ENCODE peak calls at places on chromosomes 5 and 9, in eight cellular contexts. E is ovary, I is Peyer's patch, G is cardiac muscle cell, Y is transverse colon, A is adrenal gland, X is fibroblast of lung, J is heart left ventricle. P is an unnamed sample. For H3K27me3, the result is how much of the 10 kb centered on the place peaks cover.

GRCh38 chr9:132994410-132995120 is 16.1 kb downstream of the GFI1B start:
- DNase-seq in E (no peak), I (peak), G (peak), Y (peak), A (no peak), X (peak), J (no peak), P (no peak)

GRCh38 chr9:26321935-26322334 is 570.7 kb downstream of the CAAP1 start:
- DNase-seq in E (no peak), I (no peak), G (no peak), Y (no peak), A (no peak), X (no peak), J (no peak), P (peak)

GRCh38 chr9:108386859-108387384 is 468.9 kb downstream of the ACTL7B start:
- DNase-seq in E (no peak), I (no peak), G (peak), Y (no peak), A (no peak), X (peak), J (no peak), P (no peak)

GRCh38 chr5:132829742-132830435 is 558 bp downstream of the SHROOM1 start:
- DNase-seq in E (peak), I (peak), G (peak), Y (peak), A (peak), X (peak), J (peak), P (peak)

GRCh38 chr9:110744753-110745522 is 76.3 kb downstream of the MUSK start:
- DNase-seq in E (peak), I (no peak), G (peak), Y (no peak), A (peak), X (peak), J (no peak), P (no peak)

GRCh38 chr5:180786398-180787005 is 16.1 kb downstream of the MGAT1 start:
- DNase-seq in E (no peak), I (no peak), G (no peak), Y (no peak), A (no peak), X (no peak), J (no peak), P (no peak)

GRCh38 chr5:106940986-106941385 is 729.8 kb downstream of the EFNA5 start:
- DNase-seq in E (no peak), I (no peak), G (no peak), Y (no peak), A (no peak), X (peak), J (no peak), P (no peak)

GRCh38 chr9:34737677-34738260 is 27.8 kb upstream of the CCL21 start:
- DNase-seq in E (no peak), I (no peak), G (no peak), Y (no peak), A (no peak), X (no peak), J (no peak), P (no peak)

GRCh38 chr5:147169399-147169798 is 65.4 kb upstream of the STK32A start:
- DNase-seq in E (no peak), I (no peak), G (peak), Y (no peak), A (peak), X (peak), J (no peak), P (no peak)

GRCh38 chr9:135990468-135991429 is 29.6 kb upstream of the UBAC1 start:
- DNase-seq in E (peak), I (peak), G (peak), Y (peak), A (peak), X (peak), J (peak), P (no peak)

GRCh38 chr5:139710370-139711066 is 62.4 kb downstream of the CXXC5 start:
- DNase-seq in E (peak), I (peak), G (peak), Y (peak), A (peak), X (peak), J (peak), P (peak)

GRCh38 chr5:178474562-178475184 is 115.5 kb downstream of the COL23A1 start:
- DNase-seq in E (no peak), I (no peak), G (no peak), Y (no peak), A (no peak), X (no peak), J (no peak), P (no peak)

GRCh38 chr5:33470544-33470943 is 29.8 kb downstream of the TARS1 start:
- DNase-seq in E (no peak), I (no peak), G (peak), Y (no peak), A (peak), X (peak), J (no peak), P (no peak)

GRCh38 chr5:54944364-54944763 is 41.0 kb downstream of the ESM1 start:
- DNase-seq in E (no peak), I (no peak), G (peak), Y (no peak), A (peak), X (peak), J (peak), P (no peak)

GRCh38 chr9:80191108-80191507 is 619.3 kb downstream of the TLE4 start:
- DNase-seq in E (no peak), I (no peak), G (no peak), Y (no peak), A (no peak), X (peak), J (no peak), P (no peak)

GRCh38 chr5:55994502-55994997 is at the start of gene IL6ST:
- DNase-seq in E (no peak), I (no peak), G (peak), Y (peak), A (peak), X (peak), J (peak), P (no peak)

GRCh38 chr9:13118294-13118693 is 161.2 kb downstream of the MPDZ start:
- DNase-seq in E (no peak), I (no peak), G (no peak), Y (no peak), A (no peak), X (no peak), J (no peak), P (no peak)

GRCh38 chr5:90134892-90135291 is 274.7 kb downstream of the CETN3 start:
- DNase-seq in E (peak), I (no peak), G (peak), Y (peak), A (peak), X (peak), J (peak), P (peak)

GRCh38 chr9:131701789-131702337 is 38.0 kb downstream of the RAPGEF1 start:
- DNase-seq in E (no peak), I (no peak), G (no peak), Y (no peak), A (no peak), X (peak), J (no peak), P (no peak)

GRCh38 chr5:73917433-73917832 is 291.4 kb downstream of the ARHGEF28 start:
- DNase-seq in E (no peak), I (no peak), G (no peak), Y (no peak), A (peak), X (peak), J (no peak), P (peak)

GRCh38 chr5:160083501-160083900 is 35.7 kb downstream of the PWWP2A start:
- DNase-seq in E (no peak), I (no peak), G (no peak), Y (no peak), A (no peak), X (peak), J (no peak), P (no peak)

GRCh38 chr9:115035872-115036612 is 81.9 kb downstream of the TNC start:
- DNase-seq in E (no peak), I (no peak), G (peak), Y (no peak), A (peak), X (peak), J (no peak), P (no peak)

GRCh38 chr9:68698943-68699509 is 6.0 kb upstream of the PIP5K1B start:
- DNase-seq in E (no peak), I (no peak), G (no peak), Y (no peak), A (no peak), X (no peak), J (no peak), P (no peak)

GRCh38 chr5:92749943-92750342 is 831.1 kb downstream of the NR2F1-AS1 start:
- DNase-seq in E (no peak), I (no peak), G (peak), Y (no peak), A (no peak), X (peak), J (no peak), P (no peak)

GRCh38 chr9:124366476-124367220 is 48.6 kb downstream of the PSMB7 start:
- DNase-seq in E (no peak), I (no peak), G (peak), Y (no peak), A (no peak), X (peak), J (no peak), P (no peak)

GRCh38 chr9:12775963-12776774 is 1.3 kb downstream of the LURAP1L start:
- DNase-seq in E (peak), I (peak), G (peak), Y (peak), A (peak), X (peak), J (peak), P (peak)

GRCh38 chr9:132588098-132588497 is 5.7 kb downstream of the BARHL1 start:
- DNase-seq in E (no peak), I (no peak), G (no peak), Y (no peak), A (no peak), X (no peak), J (no peak), P (no peak)

GRCh38 chr5:170791325-170791954 is 7.9 kb downstream of the GABRP start:
- DNase-seq in E (no peak), I (peak), G (peak), Y (peak), A (peak), X (peak), J (peak), P (peak)

GRCh38 chr9:97714435-97714834 is 17.3 kb upstream of the XPA start:
- DNase-seq in E (no peak), I (no peak), G (peak), Y (no peak), A (no peak), X (peak), J (no peak), P (no peak)

GRCh38 chr9:91195372-91196012 is 166.2 kb downstream of the AUH start:
- DNase-seq in E (no peak), I (no peak), G (no peak), Y (no peak), A (no peak), X (no peak), J (no peak), P (no peak)

GRCh38 chr5:132180134-132180745 is 47.4 kb downstream of the P4HA2 start:
- DNase-seq in E (no peak), I (no peak), G (peak), Y (no peak), A (peak), X (peak), J (no peak), P (no peak)

GRCh38 chr5:180523629-180524466 is 29.7 kb downstream of the CNOT6 start:
- DNase-seq in E (no peak), I (no peak), G (peak), Y (no peak), A (no peak), X (peak), J (no peak), P (no peak)

GRCh38 chr5:134175874-134176522 is 752 bp downstream of the SKP1 start:
- DNase-seq in E (no peak), I (no peak), G (peak), Y (no peak), A (peak), X (peak), J (no peak), P (no peak)

GRCh38 chr5:37533851-37534250 is 154.7 kb downstream of the WDR70 start:
- DNase-seq in E (no peak), I (no peak), G (no peak), Y (no peak), A (no peak), X (peak), J (no peak), P (no peak)

GRCh38 chr5:103102234-103102633 is 17.7 kb downstream of the GIN1 start:
- DNase-seq in E (no peak), I (no peak), G (no peak), Y (no peak), A (no peak), X (no peak), J (no peak), P (no peak)

DNA sequence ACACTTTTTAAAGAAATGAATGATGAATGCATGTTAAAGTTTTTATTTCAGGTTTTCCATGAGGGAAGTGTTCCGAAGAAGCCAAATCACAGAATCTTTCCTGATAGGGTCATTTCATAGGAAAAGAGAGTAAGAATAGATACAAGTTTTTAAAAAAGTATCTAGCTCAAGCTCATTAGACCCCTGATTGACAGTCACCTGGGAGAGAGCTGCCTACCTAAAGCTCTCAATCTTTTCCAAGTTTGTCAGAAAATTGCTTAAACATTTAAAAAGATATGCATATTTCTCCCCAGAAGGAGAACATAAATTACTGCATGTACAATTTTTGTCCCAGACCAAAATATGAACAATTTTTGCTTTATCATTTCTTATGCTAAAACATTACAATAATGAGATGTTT is 47.9 kb upstream of the CHSY3 start:
- DNase-seq in E (no peak), I (no peak), G (no peak), Y (no peak), A (no peak), X (no peak), J (no peak), P (no peak)
- H3K4me3 ChIP-seq in E (no peak), I (no peak), G (no peak), Y (no peak), A (no peak), X (no peak), J (no peak), P (no peak)

GRCh38 chr5:108451269-108451668 is 69.4 kb upstream of the FBXL17 start:
- DNase-seq in E (no peak), I (no peak), G (no peak), Y (no peak), A (no peak), X (no peak), J (no peak), P (no peak)
- TF ChIP-seq CTCF in E (no peak), I (no peak), G (no peak), Y (no peak), A (no peak), X (peak), J (no peak), P (peak)

GRCh38 chr9:36789886-36790285 is 217.2 kb downstream of the MELK start:
- DNase-seq in E (no peak), I (no peak), G (no peak), Y (no peak), A (no peak), X (no peak), J (no peak), P (no peak)
- H3K27me3 ChIP-seq in E (under half), I (under half), G (under half), Y (under half), A (under half), X (under half), J (under half), P (under half)

GRCh38 chr5:10329808-10330481 is 22.2 kb upstream of the CMBL start:
- DNase-seq in E (peak), I (no peak), G (peak), Y (no peak), A (peak), X (peak), J (peak), P (no peak)
- H3K4me3 ChIP-seq in E (no peak), I (no peak), G (no peak), Y (no peak), A (no peak), X (no peak), J (no peak), P (no peak)

DNA sequence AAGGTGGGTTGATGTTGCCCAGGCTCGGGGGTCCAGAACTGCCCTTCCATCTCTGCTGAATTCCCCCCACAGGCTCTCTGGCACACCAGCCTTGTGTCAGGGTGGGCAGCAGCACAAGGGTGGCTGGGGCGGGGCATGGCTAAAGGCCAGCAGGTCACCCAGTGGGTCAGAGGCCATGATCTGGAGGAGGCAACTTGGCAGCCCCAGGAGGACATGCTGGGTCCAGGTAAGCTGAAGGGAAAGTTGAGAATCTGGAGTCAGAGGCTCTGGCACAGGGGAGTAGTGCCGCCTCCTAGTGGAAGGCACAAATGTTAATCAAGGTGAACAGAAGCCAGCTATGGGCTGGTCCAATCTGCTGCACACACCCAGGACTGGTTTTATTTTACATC is 6.2 kb downstream of the TMEM8B start:
- DNase-seq in E (no peak), I (no peak), G (peak), Y (peak), A (no peak), X (no peak), J (no peak), P (no peak)
- TF ChIP-seq CTCF in E (no peak), I (peak), G (peak), Y (peak), A (no peak), X (peak), J (no peak), P (no peak)

P was measured in dorsolateral prefrontal cortex.